ENCODE peak calls at places on chromosomes 6 and 20, in seven cellular contexts. One of them, this sample, is unnamed.

GRCh38 chr6:42962502-42963178 is 2.1 kb downstream of the GNMT start:
- DNase-seq in H1: no peak
- DNase-seq in H9: no peak
- DNase-seq in neuronal stem cell: no peak
- DNase-seq in IMR-90: no peak
- DNase-seq in trophoblast cell: peak; percentile 20
- DNase-seq in mesendoderm: no peak
- DNase-seq in this sample: no peak

GRCh38 chr20:35556871-35557270 is 15.0 kb downstream of the ERGIC3 start:
- DNase-seq in trophoblast cell: no peak
- DNase-seq in neuronal stem cell: no peak
- DNase-seq in IMR-90: no peak
- DNase-seq in H1: no peak
- DNase-seq in mesendoderm: no peak
- DNase-seq in H9: no peak
- DNase-seq in this sample: no peak

GRCh38 chr6:81634155-81634880 is 118.2 kb downstream of the TENT5A start:
- DNase-seq in H9: no peak
- DNase-seq in H1: no peak
- DNase-seq in trophoblast cell: no peak
- DNase-seq in IMR-90: no peak
- DNase-seq in mesendoderm: no peak
- DNase-seq in neuronal stem cell: no peak
- DNase-seq in this sample: no peak

GRCh38 chr20:40945754-40946451 is 82.7 kb upstream of the TOP1 start:
- DNase-seq in H9: peak; percentile 81
- DNase-seq in trophoblast cell: peak; percentile 58
- DNase-seq in mesendoderm: peak; percentile 86
- DNase-seq in neuronal stem cell: peak; percentile 65
- DNase-seq in IMR-90: peak; percentile 52
- DNase-seq in H1: peak; percentile 36
- DNase-seq in this sample: peak; percentile 50

GRCh38 chr6:56730663-56731529 is 88.2 kb upstream of the DST start:
- DNase-seq in H9: no peak
- DNase-seq in H1: no peak
- DNase-seq in IMR-90: peak; percentile 82
- DNase-seq in neuronal stem cell: no peak
- DNase-seq in mesendoderm: no peak
- DNase-seq in trophoblast cell: no peak
- DNase-seq in this sample: peak; percentile 59

GRCh38 chr20:8709627-8710026 is 359.3 kb upstream of the PLCB4 start:
- DNase-seq in neuronal stem cell: no peak
- DNase-seq in H9: no peak
- DNase-seq in H1: no peak
- DNase-seq in mesendoderm: no peak
- DNase-seq in IMR-90: no peak
- DNase-seq in trophoblast cell: no peak
- DNase-seq in this sample: no peak

GRCh38 chr6:45922728-45923351 is 92.8 kb downstream of the CLIC5 start:
- DNase-seq in mesendoderm: peak; percentile 80
- DNase-seq in H9: peak; percentile 66
- DNase-seq in trophoblast cell: peak; percentile 76
- DNase-seq in H1: peak; percentile 59
- DNase-seq in neuronal stem cell: peak; percentile 59
- DNase-seq in IMR-90: peak; percentile 61
- DNase-seq in this sample: peak; percentile 82

GRCh38 chr6:14452567-14453527 is 335.3 kb downstream of the CD83 start:
- DNase-seq in IMR-90: no peak
- DNase-seq in neuronal stem cell: no peak
- DNase-seq in mesendoderm: no peak
- DNase-seq in H9: no peak
- DNase-seq in trophoblast cell: peak; percentile 74
- DNase-seq in H1: no peak
- DNase-seq in this sample: no peak

GRCh38 chr6:27752038-27752885 is 159.9 kb downstream of the OR2B2 start:
- DNase-seq in neuronal stem cell: peak; percentile 86
- DNase-seq in H1: no peak
- DNase-seq in H9: peak; percentile 67
- DNase-seq in IMR-90: peak; percentile 76
- DNase-seq in mesendoderm: peak; percentile 90
- DNase-seq in trophoblast cell: peak; percentile 97
- DNase-seq in this sample: peak; percentile 88

GRCh38 chr20:35387334-35387733 is 24.4 kb downstream of the UQCC1 start:
- DNase-seq in mesendoderm: no peak
- DNase-seq in H9: no peak
- DNase-seq in H1: no peak
- DNase-seq in trophoblast cell: no peak
- DNase-seq in neuronal stem cell: no peak
- DNase-seq in IMR-90: peak; percentile 63
- DNase-seq in this sample: peak; percentile 62

GRCh38 chr20:49747707-49748524 is 34.2 kb upstream of the B4GALT5 start:
- DNase-seq in trophoblast cell: peak; percentile 36
- DNase-seq in IMR-90: peak; percentile 50
- DNase-seq in H1: no peak
- DNase-seq in neuronal stem cell: no peak
- DNase-seq in H9: no peak
- DNase-seq in mesendoderm: no peak
- DNase-seq in this sample: peak; percentile 37

GRCh38 chr20:44253528-44253927 is 6.4 kb downstream of the GDAP1L1 start:
- DNase-seq in H9: peak; percentile 41
- DNase-seq in IMR-90: no peak
- DNase-seq in mesendoderm: no peak
- DNase-seq in trophoblast cell: no peak
- DNase-seq in H1: no peak
- DNase-seq in neuronal stem cell: no peak
- DNase-seq in this sample: no peak

GRCh38 chr20:3390759-3391500 is 16.5 kb downstream of the DNAAF9 start:
- DNase-seq in IMR-90: no peak
- DNase-seq in H9: no peak
- DNase-seq in neuronal stem cell: no peak
- DNase-seq in mesendoderm: no peak
- DNase-seq in H1: no peak
- DNase-seq in trophoblast cell: no peak
- DNase-seq in this sample: no peak

GRCh38 chr6:22470454-22471368 is 98.7 kb upstream of the HDGFL1 start:
- DNase-seq in IMR-90: peak; percentile 51
- DNase-seq in trophoblast cell: no peak
- DNase-seq in mesendoderm: no peak
- DNase-seq in H1: no peak
- DNase-seq in H9: no peak
- DNase-seq in neuronal stem cell: no peak
- DNase-seq in this sample: no peak

GRCh38 chr20:52305843-52306242 is 114.3 kb upstream of the ZFP64 start:
- DNase-seq in IMR-90: no peak
- DNase-seq in mesendoderm: no peak
- DNase-seq in H1: no peak
- DNase-seq in neuronal stem cell: no peak
- DNase-seq in H9: no peak
- DNase-seq in trophoblast cell: no peak
- DNase-seq in this sample: no peak

GRCh38 chr20:4817230-4817671 is 95.5 kb downstream of the PRND start:
- DNase-seq in IMR-90: no peak
- DNase-seq in H1: no peak
- DNase-seq in H9: no peak
- DNase-seq in neuronal stem cell: no peak
- DNase-seq in trophoblast cell: peak; percentile 79
- DNase-seq in mesendoderm: no peak
- DNase-seq in this sample: no peak

GRCh38 chr20:37492945-37493344 is 28.1 kb upstream of the NNAT start:
- DNase-seq in H1: no peak
- DNase-seq in IMR-90: no peak
- DNase-seq in H9: no peak
- DNase-seq in neuronal stem cell: no peak
- DNase-seq in trophoblast cell: no peak
- DNase-seq in mesendoderm: no peak
- DNase-seq in this sample: no peak

GRCh38 chr6:74284266-74284665 is 588.3 kb downstream of the CD109 start:
- DNase-seq in H1: no peak
- DNase-seq in IMR-90: peak; percentile 68
- DNase-seq in trophoblast cell: no peak
- DNase-seq in H9: no peak
- DNase-seq in mesendoderm: no peak
- DNase-seq in neuronal stem cell: no peak
- DNase-seq in this sample: no peak

GRCh38 chr6:74287932-74288331 is 591.9 kb downstream of the CD109 start:
- DNase-seq in trophoblast cell: no peak
- DNase-seq in mesendoderm: no peak
- DNase-seq in IMR-90: no peak
- DNase-seq in H1: no peak
- DNase-seq in neuronal stem cell: no peak
- DNase-seq in H9: no peak
- DNase-seq in this sample: no peak

DNA sequence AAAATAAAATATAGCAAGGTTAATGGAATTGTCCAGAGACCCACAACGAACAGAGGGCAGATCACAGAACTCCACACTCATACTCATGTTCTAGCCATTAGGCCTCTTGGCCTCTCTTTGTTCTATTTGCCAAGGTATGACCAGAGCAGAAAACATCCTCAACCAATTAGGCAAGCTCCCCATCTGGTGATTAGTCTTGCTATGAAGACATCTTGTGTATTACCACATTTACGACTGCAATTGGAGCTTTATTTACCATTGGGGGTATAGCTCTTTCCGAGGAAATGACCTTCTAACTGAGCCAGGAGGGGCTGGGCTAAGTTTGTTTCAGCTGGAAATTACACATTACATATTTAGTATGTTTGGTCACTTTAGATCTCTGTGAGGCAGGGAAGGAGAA is 593.9 kb downstream of the CD109 start:
- DNase-seq in H1: no peak
- DNase-seq in IMR-90: peak; percentile 97
- DNase-seq in trophoblast cell: no peak
- DNase-seq in mesendoderm: no peak
- DNase-seq in H9: no peak
- DNase-seq in neuronal stem cell: no peak
- DNase-seq in this sample: peak; percentile 31
- H3K18ac ChIP-seq in H1: no peak overlapping the region
- H3K18ac ChIP-seq in IMR-90: peak overlapping the region; percentile 99
- H3K18ac ChIP-seq in trophoblast cell: no peak overlapping the region
- H3K18ac ChIP-seq in mesendoderm: no peak overlapping the region
- H3K18ac ChIP-seq in H9: no peak overlapping the region
- H3K18ac ChIP-seq in neuronal stem cell: no peak overlapping the region
- H3K18ac ChIP-seq in this sample: no peak overlapping the region

GRCh38 chr20:45892828-45893500 is 1.8 kb downstream of the CTSA start:
- DNase-seq in trophoblast cell: no peak
- DNase-seq in H9: no peak
- DNase-seq in mesendoderm: no peak
- DNase-seq in neuronal stem cell: no peak
- DNase-seq in IMR-90: no peak
- DNase-seq in H1: no peak
- DNase-seq in this sample: no peak

GRCh38 chr20:45893831-45894230 is 2.7 kb downstream of the CTSA start:
- DNase-seq in IMR-90: no peak
- DNase-seq in neuronal stem cell: no peak
- DNase-seq in H9: no peak
- DNase-seq in H1: no peak
- DNase-seq in trophoblast cell: no peak
- DNase-seq in mesendoderm: peak; percentile 14
- DNase-seq in this sample: no peak

GRCh38 chr20:45897289-45897688 is 6.2 kb downstream of the CTSA start:
- DNase-seq in neuronal stem cell: no peak
- DNase-seq in H9: no peak
- DNase-seq in trophoblast cell: no peak
- DNase-seq in IMR-90: no peak
- DNase-seq in mesendoderm: no peak
- DNase-seq in H1: no peak
- DNase-seq in this sample: no peak

GRCh38 chr20:45896641-45897161 is 5.6 kb downstream of the CTSA start:
- DNase-seq in IMR-90: no peak
- DNase-seq in mesendoderm: no peak
- DNase-seq in neuronal stem cell: no peak
- DNase-seq in H9: no peak
- DNase-seq in trophoblast cell: no peak
- DNase-seq in H1: no peak
- DNase-seq in this sample: no peak

DNA sequence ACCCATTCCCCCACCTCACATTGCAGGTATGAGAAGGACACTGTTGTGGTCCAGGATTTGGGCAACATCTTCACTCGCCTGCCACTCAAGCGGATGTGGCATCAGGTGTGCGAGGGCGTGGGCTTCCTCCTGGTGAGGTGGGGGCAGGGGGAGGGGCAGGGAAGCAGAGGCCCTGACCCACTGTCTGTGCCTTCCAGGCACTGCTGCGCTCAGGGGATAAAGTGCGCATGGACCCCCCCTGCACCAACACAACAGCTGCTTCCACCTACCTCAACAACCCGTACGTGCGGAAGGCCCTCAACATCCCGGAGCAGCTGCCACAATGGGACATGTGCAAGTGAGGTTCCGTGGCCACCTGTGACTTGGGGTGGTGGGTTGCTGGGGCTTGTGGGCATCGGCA is 3.7 kb downstream of the CTSA start:
- DNase-seq in mesendoderm: no peak
- DNase-seq in trophoblast cell: no peak
- DNase-seq in H9: no peak
- DNase-seq in H1: no peak
- DNase-seq in IMR-90: no peak
- DNase-seq in neuronal stem cell: no peak
- DNase-seq in this sample: no peak
- H3K18ac ChIP-seq in mesendoderm: no peak overlapping the region
- H3K18ac ChIP-seq in trophoblast cell: no peak overlapping the region
- H3K18ac ChIP-seq in H9: no peak overlapping the region
- H3K18ac ChIP-seq in H1: no peak overlapping the region
- H3K18ac ChIP-seq in IMR-90: no peak overlapping the region
- H3K18ac ChIP-seq in neuronal stem cell: no peak overlapping the region
- H3K18ac ChIP-seq in this sample: no peak overlapping the region

GRCh38 chr6:141682391-141682790 is 450.3 kb upstream of the GJE1 start:
- DNase-seq in IMR-90: no peak
- DNase-seq in H9: no peak
- DNase-seq in H1: no peak
- DNase-seq in neuronal stem cell: no peak
- DNase-seq in trophoblast cell: no peak
- DNase-seq in mesendoderm: peak; percentile 14
- DNase-seq in this sample: no peak
- H3K18ac ChIP-seq in IMR-90: no peak overlapping the region
- H3K18ac ChIP-seq in H9: no peak overlapping the region
- H3K18ac ChIP-seq in H1: no peak overlapping the region
- H3K18ac ChIP-seq in neuronal stem cell: no peak overlapping the region
- H3K18ac ChIP-seq in trophoblast cell: no peak overlapping the region
- H3K18ac ChIP-seq in mesendoderm: no peak overlapping the region
- H3K18ac ChIP-seq in this sample: no peak overlapping the region

DNA sequence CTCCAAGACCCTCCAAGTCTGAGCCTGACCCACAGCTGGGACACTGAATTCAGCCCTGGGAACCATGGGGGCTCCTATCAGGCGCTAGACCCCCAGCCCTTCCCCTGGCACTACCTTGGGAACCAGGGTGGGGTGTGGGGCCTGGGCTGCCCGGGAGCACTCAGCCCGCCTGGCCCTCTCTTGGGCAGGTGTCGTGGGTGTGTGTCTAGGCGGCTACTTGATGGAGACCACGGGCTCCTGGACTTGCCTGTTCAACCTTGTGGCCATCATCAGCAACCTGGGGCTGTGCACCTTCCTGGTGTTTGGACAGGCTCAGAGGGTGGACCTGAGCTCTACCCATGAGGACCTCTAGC is 14.6 kb downstream of the SLC17A9 start:
- DNase-seq in trophoblast cell: no peak
- DNase-seq in H9: no peak
- DNase-seq in H1: no peak
- DNase-seq in neuronal stem cell: no peak
- DNase-seq in mesendoderm: no peak
- DNase-seq in IMR-90: no peak
- DNase-seq in this sample: no peak
- H3K18ac ChIP-seq in trophoblast cell: no peak overlapping the region
- H3K18ac ChIP-seq in H9: no peak overlapping the region
- H3K18ac ChIP-seq in H1: no peak overlapping the region
- H3K18ac ChIP-seq in neuronal stem cell: peak overlapping the region; percentile 28
- H3K18ac ChIP-seq in mesendoderm: no peak overlapping the region
- H3K18ac ChIP-seq in IMR-90: no peak overlapping the region
- H3K18ac ChIP-seq in this sample: no peak overlapping the region